ENCODE peak calls at places on chromosome 6, in four cellular contexts. D, F, W and H are unnamed samples. For H3K36me3, the result is how much of the 10 kb centered on the place peaks cover.

GRCh38 chr6:136365781-136366354 is 76.2 kb upstream of the BCLAF1 start:
- DNase-seq in D (no peak), F (no peak), W (no peak), H (peak)

GRCh38 chr6:167226791-167227190 is 64.3 kb upstream of the UNC93A start:
- DNase-seq in D (no peak), F (peak), W (no peak), H (no peak)

GRCh38 chr6:90179190-90180169 is 117.2 kb downstream of the BACH2 start:
- DNase-seq in D (no peak), F (no peak), W (no peak), H (peak)

GRCh38 chr6:152552616-152553209 is 84.4 kb downstream of the SYNE1 start:
- DNase-seq in D (peak), F (peak), W (peak), H (peak)

GRCh38 chr6:127515234-127515793 is 3.8 kb downstream of the MTCL3 start:
- DNase-seq in D (peak), F (peak), W (peak), H (peak)

GRCh38 chr6:87561012-87561411 is 28.8 kb downstream of the RARS2 start:
- DNase-seq in D (no peak), F (no peak), W (no peak), H (peak)

GRCh38 chr6:30799210-30799609 is 54.9 kb upstream of the IER3 start:
- DNase-seq in D (no peak), F (no peak), W (no peak), H (no peak)

GRCh38 chr6:138287144-138287955 is 69.1 kb upstream of the PBOV1 start:
- DNase-seq in D (no peak), F (peak), W (peak), H (peak)

GRCh38 chr6:127342296-127342945 is 988 bp downstream of the ECHDC1 start:
- DNase-seq in D (peak), F (no peak), W (peak), H (peak)

GRCh38 chr6:7805828-7806227 is 79.9 kb downstream of the BMP6 start:
- DNase-seq in D (no peak), F (no peak), W (peak), H (no peak)

GRCh38 chr6:100719883-100720682 is 161.0 kb downstream of the ASCC3 start:
- DNase-seq in D (no peak), F (no peak), W (peak), H (peak)

GRCh38 chr6:25717856-25718740 is 36.4 kb upstream of the SLC17A4 start:
- DNase-seq in D (no peak), F (no peak), W (no peak), H (peak)

GRCh38 chr6:91462236-91462635 is 875.4 kb upstream of the MAP3K7 start:
- DNase-seq in D (no peak), F (no peak), W (no peak), H (peak)

GRCh38 chr6:116286773-116287358 is 7.1 kb upstream of the TSPYL1 start:
- DNase-seq in D (no peak), F (no peak), W (no peak), H (no peak)

GRCh38 chr6:113695506-113695905 is 161.6 kb upstream of the MARCKS start:
- DNase-seq in D (no peak), F (no peak), W (no peak), H (peak)

GRCh38 chr6:43944908-43945777 is 175.1 kb downstream of the VEGFA start:
- DNase-seq in D (no peak), F (no peak), W (no peak), H (peak)

GRCh38 chr6:97009781-97010492 is 85.4 kb downstream of the KLHL32 start:
- DNase-seq in D (no peak), F (no peak), W (no peak), H (no peak)

GRCh38 chr6:105028898-105029297 is 72.0 kb downstream of the LIN28B start:
- DNase-seq in D (no peak), F (no peak), W (no peak), H (no peak)

GRCh38 chr6:108549241-108549640 is 11.5 kb upstream of the FOXO3 start:
- DNase-seq in D (no peak), F (no peak), W (no peak), H (peak)

GRCh38 chr6:110609101-110609500 is 132.7 kb upstream of the SLC22A16 start:
- DNase-seq in D (no peak), F (no peak), W (no peak), H (no peak)

GRCh38 chr6:163190786-163191185 is 223.7 kb upstream of the QKI start:
- DNase-seq in D (no peak), F (no peak), W (no peak), H (no peak)

GRCh38 chr6:95578106-95578410 is 723 bp downstream of the MANEA start:
- DNase-seq in D (no peak), F (no peak), W (peak), H (no peak)

GRCh38 chr6:45703041-45703739 is 312.5 kb downstream of the CLIC5 start:
- DNase-seq in D (no peak), F (no peak), W (peak), H (peak)

GRCh38 chr6:162706236-162706635 is 21.3 kb downstream of the PRKN start:
- DNase-seq in D (no peak), F (no peak), W (no peak), H (peak)

GRCh38 chr6:37260063-37260843 is 2.3 kb upstream of the TMEM217 start:
- DNase-seq in D (no peak), F (no peak), W (no peak), H (no peak)

GRCh38 chr6:156258981-156259380 is 518.2 kb upstream of the ARID1B start:
- DNase-seq in D (no peak), F (no peak), W (no peak), H (no peak)

GRCh38 chr6:101392561-101393230 is 812 bp upstream of the GRIK2 start:
- DNase-seq in D (no peak), F (peak), W (no peak), H (peak)

GRCh38 chr6:129183681-129184216 is 300.8 kb downstream of the LAMA2 start:
- DNase-seq in D (no peak), F (no peak), W (peak), H (peak)

GRCh38 chr6:5333653-5334052 is 72.3 kb downstream of the FARS2 start:
- DNase-seq in D (no peak), F (no peak), W (peak), H (no peak)

DNA sequence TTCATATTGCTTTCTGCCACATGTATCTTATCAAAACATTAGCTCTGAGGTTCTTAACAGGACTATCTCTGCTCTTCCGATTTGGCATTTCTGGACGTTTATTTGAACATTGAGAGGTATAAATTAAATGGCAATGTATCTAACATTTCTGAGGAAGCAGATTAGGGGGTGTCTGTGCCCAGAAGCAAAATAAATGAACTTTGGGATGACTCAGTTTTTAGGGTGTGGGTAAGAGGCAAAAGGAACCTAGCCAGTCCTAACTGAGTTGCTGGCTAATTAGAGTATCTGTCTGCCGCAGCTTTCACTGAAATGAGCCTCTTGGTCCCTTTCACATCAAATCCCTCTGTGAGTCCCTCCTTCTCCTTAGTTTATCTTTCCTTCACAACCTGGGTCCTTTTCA is 1.1 kb downstream of the RNF144B start:
- DNase-seq in D (no peak), F (no peak), W (peak), H (peak)
- H3K4me3 ChIP-seq in D (no peak), F (no peak), W (peak), H (peak)

DNA sequence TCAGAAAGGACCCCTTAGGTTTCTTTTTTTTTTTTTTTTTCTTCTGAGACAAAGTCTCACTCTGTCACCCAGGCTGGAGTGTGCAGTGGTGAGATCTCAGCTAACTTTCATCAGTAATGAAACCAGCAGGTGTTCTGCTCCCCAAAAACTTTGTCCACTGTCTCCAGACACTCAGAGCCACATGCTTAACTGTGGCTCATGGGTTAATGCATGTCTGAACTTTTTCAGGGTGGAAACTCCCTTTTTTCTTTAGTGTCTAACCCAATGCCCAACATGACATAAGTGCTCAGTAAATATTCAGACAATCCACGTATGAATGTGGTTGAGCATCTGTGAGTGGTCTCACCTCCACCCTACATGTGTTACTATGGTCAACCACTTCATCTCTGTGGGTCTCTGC is 45.4 kb downstream of the MYB start:
- DNase-seq in D (no peak), F (no peak), W (no peak), H (no peak)
- H3K9ac ChIP-seq in D (no peak), F (no peak), W (no peak), H (no peak)

DNA sequence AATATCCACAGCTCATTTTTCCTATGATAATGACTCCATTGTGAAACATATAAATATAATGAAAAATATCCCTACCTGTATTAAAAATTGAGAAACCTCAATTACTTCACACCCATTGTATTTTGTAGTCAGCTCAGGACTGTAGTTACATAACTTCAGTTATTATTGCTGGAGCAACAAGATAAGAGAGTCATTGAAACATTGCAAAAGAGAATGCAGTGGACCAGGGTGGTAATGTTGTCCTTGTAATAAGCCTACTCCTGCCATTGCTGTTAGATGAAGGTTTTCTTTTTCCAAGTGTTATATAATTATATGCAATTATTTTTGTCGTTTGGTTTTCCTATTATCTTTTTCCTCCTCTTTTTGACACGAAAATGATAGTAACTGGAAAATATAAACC is 184.3 kb downstream of the PRL start:
- DNase-seq in D (no peak), F (no peak), W (peak), H (peak)
- H3K36me3 ChIP-seq in D (under half), F (under half), W (under half), H (under half)

DNA sequence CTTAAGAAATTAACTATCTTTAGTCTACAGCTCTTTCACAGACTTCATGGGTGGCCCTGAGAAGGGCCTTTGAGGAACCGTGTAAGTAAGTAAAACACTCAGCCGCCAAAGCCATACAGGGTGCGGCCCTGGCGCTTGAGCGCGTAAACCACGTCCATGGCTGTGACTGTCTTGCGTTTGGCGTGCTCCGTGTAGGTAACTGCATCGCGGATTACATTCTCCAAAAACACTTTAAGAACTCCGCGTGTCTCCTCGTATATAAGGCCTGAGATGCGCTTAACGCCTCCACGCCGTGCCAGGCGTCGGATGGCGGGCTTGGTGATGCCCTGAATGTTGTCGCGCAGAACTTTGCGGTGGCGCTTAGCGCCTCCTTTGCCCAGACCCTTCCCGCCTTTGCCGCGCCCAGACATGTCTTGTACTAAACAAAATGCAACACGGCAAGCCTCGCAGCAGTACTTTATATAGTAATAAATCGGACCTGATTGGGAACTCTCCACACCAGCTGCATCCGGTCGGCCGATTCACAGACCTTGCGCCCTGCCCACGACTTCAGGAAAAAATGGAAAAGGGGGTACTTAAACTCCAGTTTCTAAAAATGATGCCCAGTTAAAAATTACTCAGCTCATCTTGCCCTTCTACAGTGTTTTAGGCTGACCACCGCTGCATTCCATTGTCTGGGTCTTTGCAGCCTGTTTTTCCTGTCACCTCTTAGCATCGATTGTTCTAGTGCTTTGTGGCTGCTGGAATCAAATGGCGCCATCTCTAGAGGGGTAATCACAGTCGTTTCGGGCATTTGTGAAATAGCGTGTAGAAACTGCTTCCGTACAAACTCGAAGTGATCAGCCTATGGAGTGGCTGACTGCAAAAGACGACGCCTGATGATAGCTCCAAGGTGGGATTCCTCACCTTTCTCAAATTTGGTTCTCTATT is 38.8 kb downstream of the OR2B2 start:
- DNase-seq in D (peak), F (peak), W (peak), H (peak)
- H3K4me3 ChIP-seq in D (peak), F (peak), W (peak), H (peak)

DNA sequence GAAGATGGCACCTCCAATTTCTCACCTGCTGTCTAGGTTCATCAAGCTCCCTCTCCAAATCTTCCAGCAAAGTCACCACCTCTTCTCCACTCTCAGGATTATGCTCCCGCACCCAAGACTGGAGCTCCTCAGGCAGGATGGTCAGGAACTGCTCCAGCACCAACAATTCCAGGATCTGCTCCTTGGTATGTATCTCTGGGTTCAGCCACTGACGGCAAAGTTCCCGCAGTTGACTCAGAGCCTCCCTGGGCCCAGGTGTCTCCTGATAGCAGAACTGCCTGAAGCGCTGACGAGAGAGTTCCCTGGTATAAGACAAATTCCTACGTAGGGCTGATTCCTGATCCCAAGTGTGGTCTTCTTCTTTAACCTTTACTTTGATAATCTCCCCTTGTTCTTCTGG is 60.6 kb downstream of the GPX5 start:
- DNase-seq in D (no peak), F (no peak), W (peak), H (no peak)
- H3K9ac ChIP-seq in D (peak), F (no peak), W (peak), H (no peak)